ENCODE peak calls at places on chromosomes 13 and 19, in four cellular contexts. One of them, this sample, is unnamed.

GRCh38 chr13:30112602-30113435 is 194.5 kb downstream of the KATNAL1 start:
- DNase-seq in H1: peak
- DNase-seq in WTC11: peak
- DNase-seq in K562: peak
- DNase-seq in this sample: peak

GRCh38 chr13:25733061-25733491 is 318.7 kb downstream of the SHISA2 start:
- DNase-seq in H1: no peak
- DNase-seq in K562: no peak
- DNase-seq in WTC11: no peak
- DNase-seq in this sample: no peak

GRCh38 chr19:41174297-41174928 is 18.6 kb upstream of the CYP2S1 start:
- DNase-seq in WTC11: no peak
- DNase-seq in K562: no peak
- DNase-seq in H1: no peak
- DNase-seq in this sample: no peak

GRCh38 chr13:37413161-37413560 is 185.4 kb downstream of the POSTN start:
- DNase-seq in K562: no peak
- DNase-seq in WTC11: no peak
- DNase-seq in H1: no peak
- DNase-seq in this sample: no peak

GRCh38 chr19:31118292-31118925 is 230.8 kb downstream of the TSHZ3 start:
- DNase-seq in WTC11: no peak
- DNase-seq in K562: no peak
- DNase-seq in H1: no peak
- DNase-seq in this sample: no peak

GRCh38 chr19:48053856-48054255 is 10.0 kb upstream of the CABP5 start:
- DNase-seq in WTC11: no peak
- DNase-seq in H1: no peak
- DNase-seq in K562: no peak
- DNase-seq in this sample: no peak

GRCh38 chr13:71860547-71861131 is 6.4 kb downstream of the DACH1 start:
- DNase-seq in WTC11: no peak
- DNase-seq in K562: no peak
- DNase-seq in H1: no peak
- DNase-seq in this sample: no peak

GRCh38 chr19:35348909-35349611 is 1.4 kb downstream of the FFAR1 start:
- DNase-seq in WTC11: no peak
- DNase-seq in K562: no peak
- DNase-seq in H1: no peak
- DNase-seq in this sample: no peak

GRCh38 chr13:30864352-30865130 is 41.5 kb upstream of the MEDAG start:
- DNase-seq in K562: no peak
- DNase-seq in H1: no peak
- DNase-seq in WTC11: no peak
- DNase-seq in this sample: peak

GRCh38 chr13:76792680-76793334 is 93.4 kb downstream of the KCTD12 start:
- DNase-seq in K562: no peak
- DNase-seq in WTC11: no peak
- DNase-seq in H1: no peak
- DNase-seq in this sample: no peak

GRCh38 chr13:98822238-98822606 is 69.8 kb upstream of the SLC15A1 start:
- DNase-seq in WTC11: no peak
- DNase-seq in H1: no peak
- DNase-seq in K562: no peak
- DNase-seq in this sample: peak

GRCh38 chr13:19810151-19810550 is 27.4 kb upstream of the PSPC1 start:
- DNase-seq in K562: no peak
- DNase-seq in H1: no peak
- DNase-seq in WTC11: no peak
- DNase-seq in this sample: no peak

GRCh38 chr19:48117515-48118330 is 7.1 kb upstream of the PLA2G4C start:
- DNase-seq in K562: no peak
- DNase-seq in WTC11: peak
- DNase-seq in H1: no peak
- DNase-seq in this sample: no peak

GRCh38 chr13:103195762-103196161 is 129.5 kb upstream of the SLC10A2 start:
- DNase-seq in WTC11: no peak
- DNase-seq in K562: no peak
- DNase-seq in H1: no peak
- DNase-seq in this sample: no peak

GRCh38 chr13:43227721-43228120 is 204.3 kb downstream of the DNAJC15 start:
- DNase-seq in WTC11: no peak
- DNase-seq in K562: peak
- DNase-seq in H1: no peak
- DNase-seq in this sample: no peak
- TF ChIP-seq TEAD4 in WTC11: no peak
- TF ChIP-seq TEAD4 in K562: no peak
- TF ChIP-seq TEAD4 in H1: no peak
- TF ChIP-seq TEAD4 in this sample: no peak

DNA sequence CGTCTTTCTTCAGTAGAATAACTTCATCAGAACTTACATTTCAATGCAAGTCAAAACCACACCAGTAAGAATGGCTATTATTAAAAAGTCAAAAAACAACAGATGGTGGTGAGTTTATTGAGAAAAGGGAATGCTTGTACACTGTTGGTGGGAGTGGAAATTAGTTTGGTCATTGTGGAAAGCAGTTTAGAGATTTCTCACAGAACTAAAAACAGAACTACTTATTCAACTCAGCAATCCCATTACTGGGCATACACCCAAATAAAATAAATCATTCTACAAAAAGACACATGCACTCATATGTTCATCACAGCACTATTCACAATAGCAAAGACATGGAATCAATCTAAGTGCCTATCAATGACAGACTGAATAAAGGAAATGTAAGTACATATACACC is 231.2 kb downstream of the NHLRC3 start:
- DNase-seq in K562: no peak
- DNase-seq in H1: no peak
- DNase-seq in WTC11: no peak
- DNase-seq in this sample: no peak
- TF ChIP-seq TEAD4 in K562: no peak
- TF ChIP-seq TEAD4 in H1: no peak
- TF ChIP-seq TEAD4 in WTC11: no peak
- TF ChIP-seq TEAD4 in this sample: no peak

GRCh38 chr19:17555929-17556813 is 722 bp downstream of the COLGALT1 start:
- DNase-seq in H1: no peak
- DNase-seq in WTC11: peak
- DNase-seq in K562: peak
- DNase-seq in this sample: peak
- TF ChIP-seq TEAD4 in H1: no peak
- TF ChIP-seq TEAD4 in WTC11: no peak
- TF ChIP-seq TEAD4 in K562: no peak
- TF ChIP-seq TEAD4 in this sample: no peak

GRCh38 chr19:6227941-6228325 is 51.8 kb downstream of the MLLT1 start:
- DNase-seq in WTC11: no peak
- DNase-seq in H1: no peak
- DNase-seq in K562: no peak
- DNase-seq in this sample: no peak
- TF ChIP-seq TEAD4 in WTC11: no peak
- TF ChIP-seq TEAD4 in H1: no peak
- TF ChIP-seq TEAD4 in K562: no peak
- TF ChIP-seq TEAD4 in this sample: no peak

DNA sequence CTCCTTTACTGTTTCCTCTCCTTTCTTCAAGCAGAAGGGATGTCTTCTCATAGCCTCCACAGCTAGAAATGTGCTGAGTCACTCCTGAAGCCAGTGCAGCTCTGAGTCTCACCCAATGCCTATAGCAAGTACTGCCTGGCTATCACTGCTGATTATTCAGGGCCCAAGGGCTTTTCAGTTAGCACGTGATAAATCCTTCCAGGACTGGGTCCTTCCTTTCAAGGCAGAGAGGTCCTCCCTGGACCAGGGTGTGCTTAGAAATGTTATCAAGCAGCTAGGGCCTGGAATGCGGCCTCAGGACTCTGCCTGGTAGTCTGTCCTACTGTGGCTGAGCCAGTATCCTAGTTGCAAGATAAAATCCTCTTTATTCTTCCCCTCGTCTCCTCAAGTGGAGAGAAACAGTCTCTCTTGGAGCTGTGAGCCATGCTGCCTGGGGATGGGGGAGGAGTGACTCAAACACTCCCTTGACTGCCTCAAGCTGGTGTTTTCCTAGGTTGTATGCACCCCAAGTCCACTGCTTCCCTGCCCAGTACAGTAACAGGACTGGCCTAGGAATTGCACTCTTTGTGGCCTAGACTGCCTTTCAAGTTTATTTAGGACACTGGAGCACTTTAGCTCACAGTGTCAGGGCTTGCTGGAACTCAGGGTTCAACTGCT is 198.7 kb upstream of the SERP2 start:
- DNase-seq in K562: no peak
- DNase-seq in H1: no peak
- DNase-seq in WTC11: no peak
- DNase-seq in this sample: no peak
- TF ChIP-seq TEAD4 in K562: no peak
- TF ChIP-seq TEAD4 in H1: no peak
- TF ChIP-seq TEAD4 in WTC11: no peak
- TF ChIP-seq TEAD4 in this sample: no peak

GRCh38 chr13:41780736-41781708 is 179.9 kb downstream of the VWA8 start:
- DNase-seq in H1: no peak
- DNase-seq in K562: no peak
- DNase-seq in WTC11: no peak
- DNase-seq in this sample: no peak
- TF ChIP-seq TEAD4 in H1: no peak
- TF ChIP-seq TEAD4 in K562: no peak
- TF ChIP-seq TEAD4 in WTC11: no peak
- TF ChIP-seq TEAD4 in this sample: no peak

DNA sequence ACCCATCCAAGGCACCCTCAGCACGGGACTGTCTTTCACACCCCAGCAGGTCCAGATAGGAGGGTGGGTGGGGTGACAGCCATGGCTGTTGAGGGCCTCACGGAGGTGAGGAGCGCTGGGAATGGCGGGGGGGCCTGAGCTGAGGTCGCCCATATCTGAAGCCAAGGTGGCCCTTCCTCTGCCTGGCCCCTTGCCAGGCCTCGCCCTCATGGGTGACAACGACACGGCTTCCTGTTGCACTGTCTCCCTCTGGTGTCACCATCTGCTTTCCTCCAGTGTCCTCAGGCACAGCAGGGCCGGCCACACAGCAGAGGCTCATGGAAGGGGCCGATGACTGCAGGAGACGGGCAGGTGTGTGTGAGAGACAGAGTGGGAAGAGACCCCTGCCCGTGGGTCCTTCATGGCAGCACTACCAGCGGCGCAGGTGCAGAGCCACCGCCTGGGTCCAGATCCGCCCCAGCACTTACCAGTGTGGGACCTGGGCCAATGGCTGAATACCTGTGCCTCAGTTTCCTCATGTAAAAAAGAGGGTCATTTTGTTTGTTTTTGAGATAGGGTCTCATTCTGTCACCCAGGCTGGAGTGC is 8.1 kb upstream of the NKPD1 start:
- DNase-seq in H1: no peak
- DNase-seq in K562: peak
- DNase-seq in WTC11: no peak
- DNase-seq in this sample: no peak
- TF ChIP-seq TEAD4 in H1: no peak
- TF ChIP-seq TEAD4 in K562: no peak
- TF ChIP-seq TEAD4 in WTC11: no peak
- TF ChIP-seq TEAD4 in this sample: no peak

GRCh38 chr19:52034051-52034728 is 6.0 kb upstream of the ZNF614 start:
- DNase-seq in H1: no peak
- DNase-seq in WTC11: no peak
- DNase-seq in K562: no peak
- DNase-seq in this sample: no peak

GRCh38 chr19:52028780-52029123 is 573 bp upstream of the ZNF614 start:
- DNase-seq in WTC11: no peak
- DNase-seq in K562: no peak
- DNase-seq in H1: no peak
- DNase-seq in this sample: peak

DNA sequence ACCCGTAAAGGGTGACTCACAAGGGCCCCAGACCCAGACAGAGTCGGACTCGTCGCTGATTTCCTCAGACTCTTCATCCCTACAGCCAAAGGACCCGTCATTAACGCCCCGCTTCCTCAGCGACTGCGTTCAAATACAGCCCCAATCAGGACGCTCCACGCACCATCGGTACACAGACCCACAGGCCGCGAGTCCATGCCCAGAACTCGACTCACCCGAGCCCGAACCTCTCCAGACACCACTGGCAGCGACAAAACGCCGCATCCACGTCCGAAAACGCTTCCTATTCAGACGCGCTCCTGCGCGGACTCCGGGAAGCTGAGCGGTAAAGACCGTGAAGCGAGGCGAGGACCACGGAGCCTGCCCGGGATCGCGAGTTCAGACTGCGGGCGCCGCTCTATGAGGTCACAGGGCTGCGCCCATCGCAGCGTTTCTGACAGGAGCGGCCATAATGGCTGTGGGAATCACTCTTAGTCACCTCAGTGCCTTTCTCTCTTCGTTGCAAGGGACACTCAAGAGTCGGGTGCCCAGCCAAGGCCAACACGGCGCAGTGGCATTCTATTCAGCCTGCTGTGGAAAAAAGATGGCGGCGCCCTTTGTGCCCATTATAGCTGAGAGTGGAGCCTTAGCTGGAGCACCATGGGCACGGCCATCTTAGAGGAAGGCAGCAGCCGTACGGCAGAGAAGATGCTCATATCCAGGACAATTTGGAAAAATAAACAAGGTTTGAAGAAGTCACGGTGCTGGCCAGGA is at the start of gene ZNF614:
- DNase-seq in K562: peak
- DNase-seq in WTC11: peak
- DNase-seq in H1: no peak
- DNase-seq in this sample: peak
- TF ChIP-seq TEAD4 in K562: no peak
- TF ChIP-seq TEAD4 in WTC11: no peak
- TF ChIP-seq TEAD4 in H1: no peak
- TF ChIP-seq TEAD4 in this sample: no peak